ENCODE peak calls at places on chromosomes 6 and 20, in ten cellular contexts. F is astrocyte; U is AG10803; L is tibial nerve; W is Right ventricle myocardium inferior; N is iPS DF 6.9; Z is pons; Y is GM19239; X is NCI-H1105; O is activated CD4-positive, CD25-positive, alpha-beta regulatory T cell treated with anti-CD3 and anti-CD28 coated beads, Interleukin-2, amount 50 U/mL, for 72 hours. R is an unnamed sample.

GRCh38 chr20:39823239-39823638 is 861.1 kb downstream of the DHX35 start:
- DNase-seq in F (peak; percentile 96), U (peak; percentile 93), L (no peak), W (no peak), N (no peak), Z (no peak), Y (no peak), X (no peak), O (no peak), R (peak; percentile 22)

GRCh38 chr6:6656287-6656686 is 67.8 kb downstream of the LY86 start:
- DNase-seq in F (no peak), U (no peak), L (no peak), W (no peak), N (no peak), Z (no peak), Y (no peak), X (no peak), O (no peak), R (no peak)

GRCh38 chr20:47500554-47500953 is 1.1 kb upstream of the NCOA3 start:
- DNase-seq in F (no peak), U (no peak), L (no peak), W (no peak), N (no peak), Z (no peak), Y (no peak), X (no peak), O (no peak), R (no peak)

GRCh38 chr6:79634491-79634890 is 3.4 kb downstream of the SH3BGRL2 start:
- DNase-seq in F (no peak), U (no peak), L (no peak), W (no peak), N (no peak), Z (no peak), Y (no peak), X (no peak), O (no peak), R (no peak)

GRCh38 chr20:37920270-37920669 is 17.3 kb downstream of the VSTM2L start:
- DNase-seq in F (no peak), U (no peak), L (no peak), W (no peak), N (no peak), Z (no peak), Y (no peak), X (peak; percentile 36), O (no peak), R (no peak)

GRCh38 chr6:125008261-125008671 is 46.0 kb downstream of the RNF217 start:
- DNase-seq in F (peak; percentile 68), U (peak; percentile 48), L (no peak), W (no peak), N (no peak), Z (no peak), Y (no peak), X (no peak), O (no peak), R (no peak)

GRCh38 chr6:28695671-28696537 is 170.2 kb downstream of the GPX5 start:
- DNase-seq in F (peak; percentile 10), U (peak; percentile 45), L (no peak), W (no peak), N (no peak), Z (peak; percentile 24), Y (no peak), X (no peak), O (no peak), R (peak; percentile 47)

GRCh38 chr20:3648941-3649340 is 14.3 kb downstream of the GFRA4 start:
- DNase-seq in F (no peak), U (no peak), L (no peak), W (no peak), N (no peak), Z (no peak), Y (no peak), X (no peak), O (no peak), R (no peak)

GRCh38 chr6:136945626-136946235 is 23.6 kb downstream of the SLC35D3 start:
- DNase-seq in F (no peak), U (no peak), L (no peak), W (no peak), N (no peak), Z (no peak), Y (no peak), X (no peak), O (no peak), R (no peak)

GRCh38 chr6:4573958-4574481 is 202.2 kb upstream of the CDYL start:
- DNase-seq in F (peak; percentile 68), U (peak; percentile 65), L (no peak), W (no peak), N (no peak), Z (no peak), Y (no peak), X (no peak), O (no peak), R (peak; percentile 66)

GRCh38 chr6:133587841-133588240 is 301.1 kb upstream of the TCF21 start:
- DNase-seq in F (peak; percentile 75), U (peak; percentile 91), L (no peak), W (no peak), N (no peak), Z (no peak), Y (no peak), X (no peak), O (no peak), R (peak; percentile 68)

GRCh38 chr6:163405412-163406309 is 8.9 kb upstream of the QKI start:
- DNase-seq in F (no peak), U (peak; percentile 43), L (no peak), W (peak; percentile 90), N (no peak), Z (peak; percentile 94), Y (peak; percentile 13), X (no peak), O (peak; percentile 38), R (peak; percentile 41)

GRCh38 chr6:132763269-132763668 is 5.6 kb upstream of the VNN2 start:
- DNase-seq in F (no peak), U (no peak), L (no peak), W (no peak), N (no peak), Z (peak; percentile 30), Y (peak; percentile 50), X (no peak), O (peak; percentile 34), R (no peak)

GRCh38 chr6:80227545-80227944 is 121.1 kb downstream of the BCKDHB start:
- DNase-seq in F (peak; percentile 38), U (no peak), L (no peak), W (no peak), N (no peak), Z (no peak), Y (no peak), X (no peak), O (no peak), R (no peak)

GRCh38 chr20:35340436-35340835 is 48.2 kb upstream of the FAM83C start:
- DNase-seq in F (no peak), U (no peak), L (no peak), W (no peak), N (no peak), Z (no peak), Y (no peak), X (no peak), O (no peak), R (no peak)

GRCh38 chr6:109767961-109768360 is 76.9 kb downstream of the FIG4 start:
- DNase-seq in F (peak; percentile 64), U (peak; percentile 84), L (no peak), W (no peak), N (no peak), Z (no peak), Y (no peak), X (no peak), O (no peak), R (peak; percentile 14)

GRCh38 chr20:58213112-58213511 is 15.3 kb downstream of the ANKRD60 start:
- DNase-seq in F (no peak), U (peak; percentile 29), L (no peak), W (no peak), N (no peak), Z (peak; percentile 82), Y (no peak), X (no peak), O (no peak), R (peak; percentile 18)

GRCh38 chr6:25652007-25652515 is at the start of gene SCGN:
- DNase-seq in F (peak; percentile 45), U (peak; percentile 49), L (peak; percentile 17), W (peak; percentile 74), N (peak; percentile 45), Z (no peak), Y (peak; percentile 4), X (peak; percentile 52), O (peak; percentile 33), R (peak; percentile 53)

GRCh38 chr20:53883098-53883762 is 187.2 kb downstream of the BCAS1 start:
- DNase-seq in F (peak; percentile 88), U (peak; percentile 80), L (no peak), W (no peak), N (no peak), Z (no peak), Y (no peak), X (no peak), O (no peak), R (peak; percentile 22)

R was measured in fibroblast of gingiva.